ENCODE peak calls at places on chromosome 16, in six cellular contexts. V is psoas muscle; S is fibroblast of lung; E is pancreas; W is naive thymus-derived CD4-positive, alpha-beta T cell; C is heart right ventricle. H is an unnamed sample. For H3K36me3, the result is how much of the 10 kb centered on the place peaks cover.

GRCh38 chr16:4982056-4982867 is 24.1 kb downstream of the SEC14L5 start:
- DNase-seq in V (peak), S (no peak), E (no peak), W (no peak), C (peak), H (no peak)

GRCh38 chr16:87063543-87063942 is 253.6 kb downstream of the C16orf95 start:
- DNase-seq in V (no peak), S (no peak), E (no peak), W (no peak), C (no peak), H (no peak)

GRCh38 chr16:87043273-87044030 is 273.7 kb downstream of the C16orf95 start:
- DNase-seq in V (no peak), S (peak), E (no peak), W (no peak), C (no peak), H (no peak)

GRCh38 chr16:2157480-2158261 is 2.1 kb downstream of the TRAF7 start:
- DNase-seq in V (no peak), S (no peak), E (no peak), W (no peak), C (no peak), H (no peak)

GRCh38 chr16:1492082-1492922 is 858 bp upstream of the TELO2 start:
- DNase-seq in V (no peak), S (no peak), E (no peak), W (no peak), C (no peak), H (no peak)

GRCh38 chr16:83100679-83101078 is 473.9 kb downstream of the CDH13 start:
- DNase-seq in V (no peak), S (peak), E (no peak), W (no peak), C (no peak), H (no peak)

GRCh38 chr16:66444049-66444481 is 17.0 kb downstream of the BEAN1 start:
- DNase-seq in V (no peak), S (no peak), E (no peak), W (no peak), C (no peak), H (no peak)

GRCh38 chr16:73473713-73474112 is 425.8 kb upstream of the ZFHX3 start:
- DNase-seq in V (no peak), S (no peak), E (no peak), W (no peak), C (no peak), H (no peak)

GRCh38 chr16:88050952-88051660 is 99.9 kb downstream of the BANP start:
- DNase-seq in V (no peak), S (no peak), E (peak), W (no peak), C (no peak), H (no peak)

GRCh38 chr16:31473300-31474052 is 1.5 kb downstream of the TGFB1I1 start:
- DNase-seq in V (peak), S (no peak), E (no peak), W (no peak), C (no peak), H (no peak)

GRCh38 chr16:85955566-85955965 is 56.6 kb downstream of the IRF8 start:
- DNase-seq in V (no peak), S (no peak), E (no peak), W (no peak), C (no peak), H (no peak)

GRCh38 chr16:78571880-78572279 is 472.4 kb downstream of the WWOX start:
- DNase-seq in V (no peak), S (no peak), E (no peak), W (no peak), C (no peak), H (no peak)

GRCh38 chr16:4477966-4478365 is 1.8 kb downstream of the HMOX2 start:
- DNase-seq in V (no peak), S (peak), E (no peak), W (peak), C (no peak), H (peak)

GRCh38 chr16:72434159-72434558 is 262.2 kb upstream of the PMFBP1 start:
- DNase-seq in V (no peak), S (peak), E (no peak), W (no peak), C (no peak), H (no peak)

GRCh38 chr16:57544129-57544653 is 1.7 kb downstream of the ADGRG5 start:
- DNase-seq in V (no peak), S (no peak), E (no peak), W (no peak), C (no peak), H (no peak)

GRCh38 chr16:23424292-23424958 is 28.6 kb downstream of the COG7 start:
- DNase-seq in V (no peak), S (peak), E (no peak), W (no peak), C (no peak), H (no peak)

GRCh38 chr16:11052080-11052808 is 107.9 kb downstream of the CLEC16A start:
- DNase-seq in V (no peak), S (peak), E (no peak), W (peak), C (no peak), H (no peak)

GRCh38 chr16:50280932-50281331 is 14.6 kb downstream of the ADCY7 start:
- DNase-seq in V (peak), S (no peak), E (peak), W (no peak), C (no peak), H (no peak)

GRCh38 chr16:56538331-56538730 is 18.5 kb upstream of the BBS2 start:
- DNase-seq in V (no peak), S (no peak), E (no peak), W (no peak), C (no peak), H (no peak)

GRCh38 chr16:58493756-58494431 is 6.0 kb upstream of the NDRG4 start:
- DNase-seq in V (no peak), S (no peak), E (peak), W (no peak), C (no peak), H (no peak)

GRCh38 chr16:88014201-88014781 is 63.1 kb downstream of the BANP start:
- DNase-seq in V (no peak), S (peak), E (peak), W (no peak), C (no peak), H (no peak)

GRCh38 chr16:7624871-7625766 is 292.5 kb downstream of the RBFOX1 start:
- DNase-seq in V (no peak), S (no peak), E (no peak), W (no peak), C (no peak), H (no peak)

GRCh38 chr16:29029168-29029994 is 44.5 kb downstream of the LAT start:
- DNase-seq in V (no peak), S (peak), E (no peak), W (no peak), C (no peak), H (no peak)

GRCh38 chr16:46690281-46691178 is 1.1 kb downstream of the ORC6 start:
- DNase-seq in V (no peak), S (peak), E (no peak), W (no peak), C (no peak), H (no peak)

DNA sequence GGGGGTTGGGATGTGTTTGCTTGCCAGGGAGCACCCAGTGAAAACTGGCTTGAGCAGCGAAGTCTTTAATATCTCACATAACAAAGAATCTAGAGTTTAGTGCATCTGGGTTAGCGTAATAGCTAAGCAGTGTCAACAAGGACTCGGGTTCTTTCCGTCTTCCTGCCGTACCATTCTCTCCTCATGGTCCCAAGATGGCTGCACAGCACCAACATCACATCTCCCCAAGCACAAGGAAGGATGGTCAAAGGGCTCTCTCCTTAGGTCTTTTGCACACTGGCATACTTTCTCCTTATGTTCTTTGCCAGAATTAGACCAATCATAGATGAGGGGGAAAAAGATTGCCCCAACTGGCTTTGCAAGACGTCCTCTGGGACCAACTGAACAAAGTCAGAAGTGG is 30.9 kb downstream of the CRISPLD2 start:
- DNase-seq in V (no peak), S (no peak), E (no peak), W (no peak), C (no peak), H (no peak)
- H3K36me3 ChIP-seq in V (under half), S (under half), E (under half), W (under half), C (under half), H (under half)

DNA sequence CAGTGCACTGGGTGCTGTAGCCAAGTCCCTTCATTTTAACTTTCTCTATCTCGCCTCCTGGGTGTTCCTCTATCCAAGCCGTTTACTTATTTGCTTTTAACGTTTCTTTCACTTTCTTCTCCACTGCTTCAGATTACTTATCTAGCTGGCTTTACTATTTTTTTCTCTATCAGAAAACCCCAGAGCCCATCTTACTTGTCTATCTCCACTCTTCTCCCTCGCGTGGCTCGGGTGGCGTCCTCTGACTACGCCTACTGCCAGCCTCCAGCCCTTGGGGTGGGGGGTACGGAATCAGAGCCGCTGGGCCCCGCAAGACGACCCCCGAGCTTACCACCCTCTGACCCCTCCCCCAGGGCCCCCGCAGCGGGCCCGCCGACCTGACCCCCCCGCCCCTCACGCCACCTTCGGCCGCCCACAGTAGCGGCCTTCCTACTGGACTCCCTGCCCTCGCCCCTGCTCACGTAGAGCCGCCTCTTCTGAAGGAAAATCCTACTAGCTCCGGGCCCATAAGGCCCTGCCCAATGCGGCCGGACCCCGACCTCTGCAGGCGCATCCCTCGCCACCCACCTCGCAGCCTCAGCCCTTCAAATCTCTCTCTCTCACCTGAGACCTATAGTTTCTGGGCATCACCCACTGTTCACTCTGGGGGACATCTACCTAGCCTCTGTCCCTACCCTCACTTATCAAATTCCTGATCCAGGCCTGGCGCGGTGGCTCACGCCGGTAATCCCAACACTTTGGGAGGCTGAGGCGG is 1.0 kb upstream of the SLC12A4 start:
- DNase-seq in V (no peak), S (no peak), E (no peak), W (peak), C (no peak), H (no peak)
- H3K4me3 ChIP-seq in V (peak), S (peak), E (peak), W (peak), C (peak), H (no peak)

DNA sequence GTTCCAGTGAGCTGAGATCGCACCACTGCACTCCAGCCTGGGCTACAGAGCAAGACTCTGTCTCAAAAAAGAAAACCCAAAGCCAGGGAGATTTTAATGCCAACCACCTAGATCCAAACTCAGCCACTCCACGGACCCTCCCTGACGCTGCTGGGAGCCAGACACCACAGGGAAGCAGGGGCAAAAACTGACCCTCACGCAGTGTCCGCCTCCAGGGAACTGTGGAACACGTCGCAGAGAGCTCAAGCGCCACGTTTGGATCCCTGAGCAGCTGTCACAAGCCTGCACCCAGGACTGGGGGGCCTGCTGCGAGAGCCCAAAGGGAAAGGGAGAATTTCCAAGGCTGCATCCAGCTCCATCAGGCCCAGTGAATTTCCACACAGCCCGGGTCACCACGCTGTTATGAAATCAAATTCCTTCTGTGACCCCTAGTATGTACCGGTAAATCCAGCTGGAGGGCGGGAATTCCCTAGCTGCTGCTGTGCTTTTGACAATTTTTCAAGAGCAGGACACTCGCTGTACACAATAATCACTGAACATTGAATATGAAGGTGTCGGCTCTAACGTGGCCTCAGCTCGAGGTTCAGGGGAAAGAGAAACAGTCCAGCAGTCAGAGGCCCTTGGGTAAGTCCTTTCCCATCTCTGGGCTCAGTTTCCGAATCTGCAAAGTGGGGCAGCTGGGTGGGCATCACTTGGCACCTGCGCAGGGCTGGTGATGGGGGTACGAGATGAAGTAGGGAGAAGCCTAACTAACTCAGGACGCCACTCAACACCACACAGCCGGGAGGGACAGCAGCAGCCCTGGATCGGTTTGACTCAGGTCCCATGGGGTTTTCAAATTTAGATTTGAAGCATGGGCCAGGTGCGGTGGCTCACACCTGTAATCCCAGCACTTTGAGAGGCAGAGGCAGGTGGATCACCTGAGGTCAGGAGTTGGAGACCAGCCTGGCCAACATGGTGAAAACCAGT is 8.6 kb downstream of the CARHSP1 start:
- DNase-seq in V (peak), S (peak), E (no peak), W (no peak), C (no peak), H (no peak)
- H3K36me3 ChIP-seq in V (under half), S (under half), E (under half), W (under half), C (under half), H (under half)

GRCh38 chr16:18984425-18985005 is 781 bp downstream of the TMC7 start:
- DNase-seq in V (no peak), S (no peak), E (no peak), W (no peak), C (no peak), H (no peak)
- H3K4me3 ChIP-seq in V (peak), S (peak), E (peak), W (no peak), C (peak), H (peak)

GRCh38 chr16:8950580-8951077 is 13.1 kb downstream of the USP7 start:
- DNase-seq in V (no peak), S (peak), E (no peak), W (no peak), C (no peak), H (no peak)
- H3K36me3 ChIP-seq in V (under half), S (under half), E (under half), W (under half), C (under half), H (under half)

GRCh38 chr16:80556481-80556880 is 15.7 kb downstream of the DYNLRB2 start:
- DNase-seq in V (no peak), S (no peak), E (no peak), W (no peak), C (no peak), H (no peak)

GRCh38 chr16:80557037-80557436 is 16.2 kb downstream of the DYNLRB2 start:
- DNase-seq in V (no peak), S (no peak), E (no peak), W (no peak), C (no peak), H (no peak)

GRCh38 chr16:80563066-80563465 is 22.3 kb downstream of the DYNLRB2 start:
- DNase-seq in V (no peak), S (no peak), E (no peak), W (no peak), C (no peak), H (no peak)

GRCh38 chr16:80563807-80564206 is 23.0 kb downstream of the DYNLRB2 start:
- DNase-seq in V (no peak), S (no peak), E (no peak), W (no peak), C (no peak), H (no peak)

GRCh38 chr16:80559369-80559768 is 18.6 kb downstream of the DYNLRB2 start:
- DNase-seq in V (no peak), S (no peak), E (no peak), W (no peak), C (no peak), H (no peak)
- H3K4me3 ChIP-seq in V (no peak), S (no peak), E (no peak), W (no peak), C (no peak), H (no peak)